ENCODE peak calls at places on chromosomes 5 and 9, in nine cellular contexts. S, U, L, J, B, K, T, P and N are unnamed samples.

GRCh38 chr9:37639109-37639748 is 11.5 kb upstream of the FRMPD1 start:
- DNase-seq in S (no peak), U (no peak), L (no peak), J (no peak), B (no peak), K (no peak), T (no peak), P (no peak), N (no peak)

GRCh38 chr9:123438321-123438720 is 82.3 kb downstream of the CRB2 start:
- DNase-seq in S (no peak), U (no peak), L (no peak), J (no peak), B (no peak), K (no peak), T (no peak), P (no peak), N (no peak)

GRCh38 chr9:95556521-95556920 is 39.8 kb upstream of the PTCH1 start:
- DNase-seq in S (no peak), U (no peak), L (no peak), J (no peak), B (no peak), K (no peak), T (no peak), P (no peak), N (no peak)

GRCh38 chr5:76273491-76273890 is 129.6 kb upstream of the IQGAP2 start:
- DNase-seq in S (no peak), U (no peak), L (no peak), J (no peak), B (no peak), K (no peak), T (no peak), P (no peak), N (no peak)

GRCh38 chr9:113695901-113696300 is 180.2 kb upstream of the ZNF618 start:
- DNase-seq in S (no peak), U (no peak), L (no peak), J (no peak), B (no peak), K (no peak), T (no peak), P (no peak), N (no peak)

GRCh38 chr5:59483971-59484472 is 409.5 kb downstream of the PDE4D start:
- DNase-seq in S (no peak), U (no peak), L (no peak), J (no peak), B (peak), K (no peak), T (no peak), P (peak), N (no peak)

GRCh38 chr9:134318481-134318891 is 7.8 kb upstream of the RXRA start:
- DNase-seq in S (no peak), U (no peak), L (no peak), J (no peak), B (no peak), K (no peak), T (no peak), P (no peak), N (no peak)

GRCh38 chr9:89675403-89675771 is 70.6 kb downstream of the GADD45G start:
- DNase-seq in S (no peak), U (peak), L (no peak), J (no peak), B (no peak), K (no peak), T (no peak), P (no peak), N (no peak)

GRCh38 chr5:52748590-52748989 is 39.1 kb upstream of the ITGA1 start:
- DNase-seq in S (no peak), U (no peak), L (no peak), J (no peak), B (no peak), K (no peak), T (no peak), P (no peak), N (no peak)

GRCh38 chr5:90871356-90871755 is 312.8 kb downstream of the ADGRV1 start:
- DNase-seq in S (no peak), U (no peak), L (no peak), J (no peak), B (no peak), K (no peak), T (no peak), P (no peak), N (no peak)

GRCh38 chr5:33827885-33828284 is 63.9 kb downstream of the ADAMTS12 start:
- DNase-seq in S (no peak), U (no peak), L (no peak), J (no peak), B (no peak), K (no peak), T (no peak), P (no peak), N (no peak)

GRCh38 chr9:111484564-111484878 is 338 bp upstream of the ECPAS start:
- DNase-seq in S (no peak), U (no peak), L (no peak), J (no peak), B (no peak), K (no peak), T (no peak), P (no peak), N (no peak)

GRCh38 chr9:4062966-4063365 is 236.9 kb downstream of the GLIS3 start:
- DNase-seq in S (no peak), U (no peak), L (no peak), J (no peak), B (no peak), K (no peak), T (no peak), P (no peak), N (no peak)

GRCh38 chr5:77630246-77631165 is 8.0 kb downstream of the OTP start:
- DNase-seq in S (peak), U (peak), L (no peak), J (peak), B (no peak), K (no peak), T (peak), P (no peak), N (peak)

GRCh38 chr5:103706939-103707682 is 144.5 kb upstream of the NUDT12 start:
- DNase-seq in S (no peak), U (no peak), L (no peak), J (no peak), B (no peak), K (no peak), T (no peak), P (no peak), N (no peak)

GRCh38 chr9:97744710-97745708 is 47.9 kb upstream of the XPA start:
- DNase-seq in S (no peak), U (no peak), L (no peak), J (peak), B (no peak), K (no peak), T (no peak), P (no peak), N (no peak)